ENCODE peak calls at places on chromosomes 4 and X, in six cellular contexts. One of them, this sample, is unnamed.

GRCh38 chrX:3713937-3714434 is 537 bp upstream of the PRKX start:
- DNase-seq in SK-N-SH: peak
- DNase-seq in H9: peak
- DNase-seq in activated CD4-positive, alpha-beta T cell treated with anti-CD3 and anti-CD28 coated beads, Interleukin-2, amount 10 ng/mL, durations not matched to agents 7 days and 5 days: peak
- DNase-seq in HTR-8/SVneo: no peak
- DNase-seq in bronchial epithelial cell: no peak
- DNase-seq in this sample: no peak

GRCh38 chr4:84237008-84237407 is 262.1 kb downstream of the NKX6-1 start:
- DNase-seq in SK-N-SH: no peak
- DNase-seq in H9: no peak
- DNase-seq in activated CD4-positive, alpha-beta T cell treated with anti-CD3 and anti-CD28 coated beads, Interleukin-2, amount 10 ng/mL, durations not matched to agents 7 days and 5 days: no peak
- DNase-seq in HTR-8/SVneo: no peak
- DNase-seq in bronchial epithelial cell: peak
- DNase-seq in this sample: no peak

GRCh38 chr4:24965627-24966026 is 52.8 kb upstream of the CCDC149 start:
- DNase-seq in SK-N-SH: no peak
- DNase-seq in H9: peak
- DNase-seq in activated CD4-positive, alpha-beta T cell treated with anti-CD3 and anti-CD28 coated beads, Interleukin-2, amount 10 ng/mL, durations not matched to agents 7 days and 5 days: no peak
- DNase-seq in HTR-8/SVneo: no peak
- DNase-seq in bronchial epithelial cell: no peak
- DNase-seq in this sample: no peak

GRCh38 chr4:185399466-185399865 is 2.8 kb downstream of the ANKRD37 start:
- DNase-seq in SK-N-SH: no peak
- DNase-seq in H9: no peak
- DNase-seq in activated CD4-positive, alpha-beta T cell treated with anti-CD3 and anti-CD28 coated beads, Interleukin-2, amount 10 ng/mL, durations not matched to agents 7 days and 5 days: no peak
- DNase-seq in HTR-8/SVneo: no peak
- DNase-seq in bronchial epithelial cell: peak
- DNase-seq in this sample: no peak

GRCh38 chrX:373641-374471 is 12.9 kb downstream of the PPP2R3B start:
- DNase-seq in SK-N-SH: no peak
- DNase-seq in H9: peak
- DNase-seq in activated CD4-positive, alpha-beta T cell treated with anti-CD3 and anti-CD28 coated beads, Interleukin-2, amount 10 ng/mL, durations not matched to agents 7 days and 5 days: peak
- DNase-seq in HTR-8/SVneo: peak
- DNase-seq in bronchial epithelial cell: peak
- DNase-seq in this sample: no peak

GRCh38 chr4:158159054-158159717 is 13.6 kb downstream of the GASK1B start:
- DNase-seq in SK-N-SH: no peak
- DNase-seq in H9: no peak
- DNase-seq in activated CD4-positive, alpha-beta T cell treated with anti-CD3 and anti-CD28 coated beads, Interleukin-2, amount 10 ng/mL, durations not matched to agents 7 days and 5 days: no peak
- DNase-seq in HTR-8/SVneo: no peak
- DNase-seq in bronchial epithelial cell: peak
- DNase-seq in this sample: no peak

GRCh38 chrX:124388562-124388961 is 42.2 kb downstream of the SH2D1A start:
- DNase-seq in SK-N-SH: peak
- DNase-seq in H9: no peak
- DNase-seq in activated CD4-positive, alpha-beta T cell treated with anti-CD3 and anti-CD28 coated beads, Interleukin-2, amount 10 ng/mL, durations not matched to agents 7 days and 5 days: peak
- DNase-seq in HTR-8/SVneo: peak
- DNase-seq in bronchial epithelial cell: peak
- DNase-seq in this sample: peak

GRCh38 chrX:19723427-19723826 is 164.0 kb downstream of the SH3KBP1 start:
- DNase-seq in SK-N-SH: no peak
- DNase-seq in H9: no peak
- DNase-seq in activated CD4-positive, alpha-beta T cell treated with anti-CD3 and anti-CD28 coated beads, Interleukin-2, amount 10 ng/mL, durations not matched to agents 7 days and 5 days: no peak
- DNase-seq in HTR-8/SVneo: no peak
- DNase-seq in bronchial epithelial cell: peak
- DNase-seq in this sample: no peak

GRCh38 chr4:146311238-146311970 is 97.1 kb downstream of the REELD1 start:
- DNase-seq in SK-N-SH: peak
- DNase-seq in H9: no peak
- DNase-seq in activated CD4-positive, alpha-beta T cell treated with anti-CD3 and anti-CD28 coated beads, Interleukin-2, amount 10 ng/mL, durations not matched to agents 7 days and 5 days: no peak
- DNase-seq in HTR-8/SVneo: no peak
- DNase-seq in bronchial epithelial cell: no peak
- DNase-seq in this sample: peak

GRCh38 chr4:155952546-155952945 is 1.1 kb downstream of the CTSO start:
- DNase-seq in SK-N-SH: no peak
- DNase-seq in H9: no peak
- DNase-seq in activated CD4-positive, alpha-beta T cell treated with anti-CD3 and anti-CD28 coated beads, Interleukin-2, amount 10 ng/mL, durations not matched to agents 7 days and 5 days: no peak
- DNase-seq in HTR-8/SVneo: no peak
- DNase-seq in bronchial epithelial cell: peak
- DNase-seq in this sample: no peak

GRCh38 chr4:100694467-100694866 is 176.6 kb upstream of the EMCN start:
- DNase-seq in SK-N-SH: peak
- DNase-seq in H9: no peak
- DNase-seq in activated CD4-positive, alpha-beta T cell treated with anti-CD3 and anti-CD28 coated beads, Interleukin-2, amount 10 ng/mL, durations not matched to agents 7 days and 5 days: no peak
- DNase-seq in HTR-8/SVneo: no peak
- DNase-seq in bronchial epithelial cell: peak
- DNase-seq in this sample: no peak

GRCh38 chr4:36363024-36363423 is 81.6 kb downstream of the DTHD1 start:
- DNase-seq in SK-N-SH: no peak
- DNase-seq in H9: no peak
- DNase-seq in activated CD4-positive, alpha-beta T cell treated with anti-CD3 and anti-CD28 coated beads, Interleukin-2, amount 10 ng/mL, durations not matched to agents 7 days and 5 days: no peak
- DNase-seq in HTR-8/SVneo: no peak
- DNase-seq in bronchial epithelial cell: peak
- DNase-seq in this sample: no peak

GRCh38 chrX:147602297-147602696 is 309.4 kb upstream of the FMR1 start:
- DNase-seq in SK-N-SH: no peak
- DNase-seq in H9: no peak
- DNase-seq in activated CD4-positive, alpha-beta T cell treated with anti-CD3 and anti-CD28 coated beads, Interleukin-2, amount 10 ng/mL, durations not matched to agents 7 days and 5 days: no peak
- DNase-seq in HTR-8/SVneo: no peak
- DNase-seq in bronchial epithelial cell: peak
- DNase-seq in this sample: no peak

GRCh38 chr4:30952526-30953219 is 232.5 kb downstream of the PCDH7 start:
- DNase-seq in SK-N-SH: no peak
- DNase-seq in H9: no peak
- DNase-seq in activated CD4-positive, alpha-beta T cell treated with anti-CD3 and anti-CD28 coated beads, Interleukin-2, amount 10 ng/mL, durations not matched to agents 7 days and 5 days: no peak
- DNase-seq in HTR-8/SVneo: no peak
- DNase-seq in bronchial epithelial cell: peak
- DNase-seq in this sample: no peak

GRCh38 chr4:89351201-89351600 is 43.6 kb upstream of the GPRIN3 start:
- DNase-seq in SK-N-SH: no peak
- DNase-seq in H9: no peak
- DNase-seq in activated CD4-positive, alpha-beta T cell treated with anti-CD3 and anti-CD28 coated beads, Interleukin-2, amount 10 ng/mL, durations not matched to agents 7 days and 5 days: no peak
- DNase-seq in HTR-8/SVneo: no peak
- DNase-seq in bronchial epithelial cell: no peak
- DNase-seq in this sample: no peak

GRCh38 chr4:182862921-182863320 is 54.3 kb downstream of the DCTD start:
- DNase-seq in SK-N-SH: no peak
- DNase-seq in H9: peak
- DNase-seq in activated CD4-positive, alpha-beta T cell treated with anti-CD3 and anti-CD28 coated beads, Interleukin-2, amount 10 ng/mL, durations not matched to agents 7 days and 5 days: no peak
- DNase-seq in HTR-8/SVneo: no peak
- DNase-seq in bronchial epithelial cell: peak
- DNase-seq in this sample: no peak

GRCh38 chrX:18676470-18676869 is 4.6 kb upstream of the RS1 start:
- DNase-seq in SK-N-SH: peak
- DNase-seq in H9: peak
- DNase-seq in activated CD4-positive, alpha-beta T cell treated with anti-CD3 and anti-CD28 coated beads, Interleukin-2, amount 10 ng/mL, durations not matched to agents 7 days and 5 days: no peak
- DNase-seq in HTR-8/SVneo: no peak
- DNase-seq in bronchial epithelial cell: no peak
- DNase-seq in this sample: peak

GRCh38 chr4:3330682-3331081 is 37.9 kb downstream of the RGS12 start:
- DNase-seq in SK-N-SH: no peak
- DNase-seq in H9: no peak
- DNase-seq in activated CD4-positive, alpha-beta T cell treated with anti-CD3 and anti-CD28 coated beads, Interleukin-2, amount 10 ng/mL, durations not matched to agents 7 days and 5 days: no peak
- DNase-seq in HTR-8/SVneo: no peak
- DNase-seq in bronchial epithelial cell: no peak
- DNase-seq in this sample: no peak

GRCh38 chrX:41148553-41148952 is 63.3 kb downstream of the USP9X start:
- DNase-seq in SK-N-SH: no peak
- DNase-seq in H9: no peak
- DNase-seq in activated CD4-positive, alpha-beta T cell treated with anti-CD3 and anti-CD28 coated beads, Interleukin-2, amount 10 ng/mL, durations not matched to agents 7 days and 5 days: no peak
- DNase-seq in HTR-8/SVneo: peak
- DNase-seq in bronchial epithelial cell: peak
- DNase-seq in this sample: no peak

GRCh38 chr4:5931526-5931925 is 38.6 kb upstream of the CRMP1 start:
- DNase-seq in SK-N-SH: no peak
- DNase-seq in H9: no peak
- DNase-seq in activated CD4-positive, alpha-beta T cell treated with anti-CD3 and anti-CD28 coated beads, Interleukin-2, amount 10 ng/mL, durations not matched to agents 7 days and 5 days: no peak
- DNase-seq in HTR-8/SVneo: no peak
- DNase-seq in bronchial epithelial cell: no peak
- DNase-seq in this sample: no peak

GRCh38 chrX:51496501-51497291 is at the start of gene NUDT11:
- DNase-seq in SK-N-SH: peak
- DNase-seq in H9: peak
- DNase-seq in activated CD4-positive, alpha-beta T cell treated with anti-CD3 and anti-CD28 coated beads, Interleukin-2, amount 10 ng/mL, durations not matched to agents 7 days and 5 days: peak
- DNase-seq in HTR-8/SVneo: peak
- DNase-seq in bronchial epithelial cell: peak
- DNase-seq in this sample: peak

GRCh38 chrX:19034025-19034424 is 50.1 kb upstream of the PHKA2 start:
- DNase-seq in SK-N-SH: no peak
- DNase-seq in H9: no peak
- DNase-seq in activated CD4-positive, alpha-beta T cell treated with anti-CD3 and anti-CD28 coated beads, Interleukin-2, amount 10 ng/mL, durations not matched to agents 7 days and 5 days: no peak
- DNase-seq in HTR-8/SVneo: no peak
- DNase-seq in bronchial epithelial cell: peak
- DNase-seq in this sample: no peak

GRCh38 chr4:6546091-6546490 is 28.9 kb upstream of the MAN2B2 start:
- DNase-seq in SK-N-SH: no peak
- DNase-seq in H9: no peak
- DNase-seq in activated CD4-positive, alpha-beta T cell treated with anti-CD3 and anti-CD28 coated beads, Interleukin-2, amount 10 ng/mL, durations not matched to agents 7 days and 5 days: no peak
- DNase-seq in HTR-8/SVneo: no peak
- DNase-seq in bronchial epithelial cell: no peak
- DNase-seq in this sample: no peak

GRCh38 chrX:11381464-11381863 is 88.3 kb downstream of the AMELX start:
- DNase-seq in SK-N-SH: peak
- DNase-seq in H9: peak
- DNase-seq in activated CD4-positive, alpha-beta T cell treated with anti-CD3 and anti-CD28 coated beads, Interleukin-2, amount 10 ng/mL, durations not matched to agents 7 days and 5 days: peak
- DNase-seq in HTR-8/SVneo: peak
- DNase-seq in bronchial epithelial cell: peak
- DNase-seq in this sample: peak

GRCh38 chr4:83709627-83710026 is 173.7 kb downstream of the GPAT3 start:
- DNase-seq in SK-N-SH: no peak
- DNase-seq in H9: no peak
- DNase-seq in activated CD4-positive, alpha-beta T cell treated with anti-CD3 and anti-CD28 coated beads, Interleukin-2, amount 10 ng/mL, durations not matched to agents 7 days and 5 days: no peak
- DNase-seq in HTR-8/SVneo: no peak
- DNase-seq in bronchial epithelial cell: no peak
- DNase-seq in this sample: no peak

GRCh38 chr4:48681856-48682255 is 98.2 kb downstream of the FRYL start:
- DNase-seq in SK-N-SH: no peak
- DNase-seq in H9: no peak
- DNase-seq in activated CD4-positive, alpha-beta T cell treated with anti-CD3 and anti-CD28 coated beads, Interleukin-2, amount 10 ng/mL, durations not matched to agents 7 days and 5 days: peak
- DNase-seq in HTR-8/SVneo: no peak
- DNase-seq in bronchial epithelial cell: peak
- DNase-seq in this sample: no peak

GRCh38 chr4:88159137-88159725 is 792 bp upstream of the ABCG2 start:
- DNase-seq in SK-N-SH: no peak
- DNase-seq in H9: peak
- DNase-seq in activated CD4-positive, alpha-beta T cell treated with anti-CD3 and anti-CD28 coated beads, Interleukin-2, amount 10 ng/mL, durations not matched to agents 7 days and 5 days: no peak
- DNase-seq in HTR-8/SVneo: peak
- DNase-seq in bronchial epithelial cell: no peak
- DNase-seq in this sample: no peak

GRCh38 chrX:16712116-16712824 is at the start of gene CTPS2:
- DNase-seq in SK-N-SH: peak
- DNase-seq in H9: peak
- DNase-seq in activated CD4-positive, alpha-beta T cell treated with anti-CD3 and anti-CD28 coated beads, Interleukin-2, amount 10 ng/mL, durations not matched to agents 7 days and 5 days: peak
- DNase-seq in HTR-8/SVneo: peak
- DNase-seq in bronchial epithelial cell: peak
- DNase-seq in this sample: peak

GRCh38 chr4:32462944-32463343 is 1742.8 kb downstream of the PCDH7 start:
- DNase-seq in SK-N-SH: no peak
- DNase-seq in H9: peak
- DNase-seq in activated CD4-positive, alpha-beta T cell treated with anti-CD3 and anti-CD28 coated beads, Interleukin-2, amount 10 ng/mL, durations not matched to agents 7 days and 5 days: no peak
- DNase-seq in HTR-8/SVneo: no peak
- DNase-seq in bronchial epithelial cell: peak
- DNase-seq in this sample: peak

GRCh38 chr4:30716671-30717207 is 3.4 kb upstream of the PCDH7 start:
- DNase-seq in SK-N-SH: no peak
- DNase-seq in H9: no peak
- DNase-seq in activated CD4-positive, alpha-beta T cell treated with anti-CD3 and anti-CD28 coated beads, Interleukin-2, amount 10 ng/mL, durations not matched to agents 7 days and 5 days: no peak
- DNase-seq in HTR-8/SVneo: no peak
- DNase-seq in bronchial epithelial cell: no peak
- DNase-seq in this sample: peak

GRCh38 chr4:98092833-98093439 is 50.3 kb downstream of the STPG2 start:
- DNase-seq in SK-N-SH: no peak
- DNase-seq in H9: no peak
- DNase-seq in activated CD4-positive, alpha-beta T cell treated with anti-CD3 and anti-CD28 coated beads, Interleukin-2, amount 10 ng/mL, durations not matched to agents 7 days and 5 days: no peak
- DNase-seq in HTR-8/SVneo: no peak
- DNase-seq in bronchial epithelial cell: peak
- DNase-seq in this sample: peak

GRCh38 chrX:12693754-12694153 is 97.5 kb upstream of the PRPS2 start:
- DNase-seq in SK-N-SH: no peak
- DNase-seq in H9: no peak
- DNase-seq in activated CD4-positive, alpha-beta T cell treated with anti-CD3 and anti-CD28 coated beads, Interleukin-2, amount 10 ng/mL, durations not matched to agents 7 days and 5 days: no peak
- DNase-seq in HTR-8/SVneo: no peak
- DNase-seq in bronchial epithelial cell: no peak
- DNase-seq in this sample: peak

GRCh38 chrX:28625223-28625622 is 38.0 kb downstream of the IL1RAPL1 start:
- DNase-seq in SK-N-SH: no peak
- DNase-seq in H9: peak
- DNase-seq in activated CD4-positive, alpha-beta T cell treated with anti-CD3 and anti-CD28 coated beads, Interleukin-2, amount 10 ng/mL, durations not matched to agents 7 days and 5 days: no peak
- DNase-seq in HTR-8/SVneo: no peak
- DNase-seq in bronchial epithelial cell: no peak
- DNase-seq in this sample: no peak

GRCh38 chrX:152733261-152733975 is at the start of the genes CSAG1 and MAGEA12:
- DNase-seq in SK-N-SH: peak
- DNase-seq in H9: no peak
- DNase-seq in activated CD4-positive, alpha-beta T cell treated with anti-CD3 and anti-CD28 coated beads, Interleukin-2, amount 10 ng/mL, durations not matched to agents 7 days and 5 days: no peak
- DNase-seq in HTR-8/SVneo: no peak
- DNase-seq in bronchial epithelial cell: no peak
- DNase-seq in this sample: no peak

GRCh38 chr4:86307432-86307831 is 52.4 kb downstream of the MAPK10 start:
- DNase-seq in SK-N-SH: no peak
- DNase-seq in H9: no peak
- DNase-seq in activated CD4-positive, alpha-beta T cell treated with anti-CD3 and anti-CD28 coated beads, Interleukin-2, amount 10 ng/mL, durations not matched to agents 7 days and 5 days: no peak
- DNase-seq in HTR-8/SVneo: no peak
- DNase-seq in bronchial epithelial cell: no peak
- DNase-seq in this sample: no peak

This sample was measured in BE2C.